ENCODE peak calls at places on chromosomes 1 and 21, in four cellular contexts. G, H, I and L are unnamed samples.

GRCh38 chr1:19076841-19077616 is 120.6 kb upstream of the IFFO2 start:
- DNase-seq in I (no peak), H (no peak), G (no peak), L (no peak)

GRCh38 chr1:26752519-26752918 is 35.2 kb upstream of the PIGV start:
- DNase-seq in H (no peak), G (no peak), I (no peak), L (no peak)

GRCh38 chr1:203038891-203039608 is 12.8 kb downstream of the PPFIA4 start:
- DNase-seq in G (peak; percentile 56), H (peak; percentile 74), I (peak; percentile 88), L (peak; percentile 23)

GRCh38 chr1:166136252-166136651 is 30.5 kb downstream of the FAM78B start:
- DNase-seq in G (no peak), H (no peak), I (no peak), L (no peak)

GRCh38 chr1:55848906-55849305 is 633.7 kb upstream of the USP24 start:
- DNase-seq in G (no peak), I (no peak), H (no peak), L (no peak)

GRCh38 chr1:228377664-228378452 is 28.8 kb downstream of the TRIM11 start:
- DNase-seq in G (peak; percentile 29), H (no peak), I (no peak), L (no peak)

GRCh38 chr1:55448261-55448660 is 233.1 kb upstream of the USP24 start:
- DNase-seq in H (no peak), G (no peak), I (no peak), L (no peak)

GRCh38 chr1:54597455-54598030 is 25.8 kb downstream of the FAM151A start:
- DNase-seq in G (no peak), I (no peak), H (no peak), L (no peak)

GRCh38 chr1:201476670-201477344 is 7.8 kb upstream of the PHLDA3 start:
- DNase-seq in G (no peak), I (peak; percentile 65), H (peak; percentile 93), L (peak; percentile 79)

GRCh38 chr1:59674605-59675004 is 140.1 kb upstream of the HOOK1 start:
- DNase-seq in G (no peak), I (no peak), H (no peak), L (no peak)

GRCh38 chr1:115952547-115952946 is 23.8 kb upstream of the SLC22A15 start:
- DNase-seq in H (no peak), G (no peak), I (no peak), L (no peak)

GRCh38 chr1:15617874-15618684 is 821 bp downstream of the DDI2 start:
- DNase-seq in G (peak; percentile 46), I (no peak), H (peak; percentile 18), L (no peak)

GRCh38 chr1:93995837-93996526 is 86.8 kb upstream of the GCLM start:
- DNase-seq in G (no peak), H (no peak), I (peak; percentile 31), L (no peak)

GRCh38 chr1:3485016-3485415 is 30.6 kb downstream of the ARHGEF16 start:
- DNase-seq in H (no peak), G (no peak), I (no peak), L (no peak)

GRCh38 chr21:44456915-44457736 is 1.8 kb downstream of the LRRC3 start:
- DNase-seq in I (no peak), H (no peak), G (no peak), L (no peak)

GRCh38 chr21:31337991-31338891 is 5.8 kb downstream of the TIAM1 start:
- DNase-seq in G (no peak), I (no peak), H (no peak), L (no peak)